ENCODE peak calls at places on chromosomes 12 and 14, in nine cellular contexts. F is WTC11; N is stimulated activated CD4-positive, alpha-beta T cell treated with anti-CD3 and anti-CD28 coated beads, TNF-alpha, amount 100 ng/mL, for 48 hours; P is ELR; U is aorta; A is ureter; W is ELF-1; O is A172; D is activated CD4-positive, alpha-beta T cell treated with anti-CD3 and anti-CD28 coated beads, Interleukin-2, amount 10 ng/mL, durations not matched to agents 7 days and 5 days. B is an unnamed sample.

GRCh38 chr14:32896979-32897723 is 41.5 kb upstream of the NPAS3 start:
- DNase-seq in D (no peak), O (peak; percentile 53), F (no peak), A (no peak), P (peak; percentile 43), N (no peak), U (no peak), W (no peak), B (no peak)

GRCh38 chr12:124463341-124463861 is 104.0 kb downstream of the NCOR2 start:
- DNase-seq in P (no peak), U (no peak), N (no peak), D (no peak), F (no peak), W (peak; percentile 72), O (no peak), A (no peak), B (peak; percentile 57)

GRCh38 chr12:52120951-52121847 is 41.7 kb downstream of the SMIM41 start:
- DNase-seq in O (no peak), F (no peak), U (no peak), P (peak; percentile 56), N (no peak), W (no peak), A (no peak), D (no peak), B (no peak)

GRCh38 chr14:54478621-54479215 is 10.1 kb downstream of the GMFB start:
- DNase-seq in P (no peak), O (no peak), N (no peak), A (no peak), U (no peak), F (no peak), D (no peak), W (peak; percentile 24), B (no peak)

GRCh38 chr14:89184952-89185351 is 232.1 kb downstream of the FOXN3 start:
- DNase-seq in D (no peak), F (no peak), P (no peak), O (no peak), W (no peak), A (no peak), U (no peak), N (no peak), B (no peak)

GRCh38 chr12:46472893-46473633 is 100.5 kb upstream of the SLC38A2 start:
- DNase-seq in A (no peak), U (no peak), F (no peak), N (no peak), P (peak; percentile 72), O (peak; percentile 68), D (no peak), W (no peak), B (no peak)

GRCh38 chr14:89486961-89487360 is 69.9 kb upstream of the FOXN3 start:
- DNase-seq in N (no peak), D (no peak), O (no peak), P (no peak), U (no peak), F (no peak), W (no peak), A (no peak), B (no peak)

GRCh38 chr14:62655161-62655560 is 390.1 kb downstream of the KCNH5 start:
- DNase-seq in W (no peak), N (no peak), U (no peak), F (no peak), A (no peak), O (no peak), P (no peak), D (no peak), B (no peak)

GRCh38 chr14:85607571-85608219 is 77.8 kb downstream of the FLRT2 start:
- DNase-seq in W (no peak), F (no peak), P (peak; percentile 97), O (peak; percentile 8), N (no peak), U (no peak), A (no peak), D (no peak), B (no peak)

GRCh38 chr14:74608959-74609611 is 3.0 kb downstream of the LTBP2 start:
- DNase-seq in N (peak; percentile 74), F (peak; percentile 93), P (peak; percentile 89), U (peak; percentile 92), D (peak; percentile 88), W (peak; percentile 92), O (peak; percentile 72), A (peak; percentile 86), B (peak; percentile 69)

GRCh38 chr14:94079891-94080605 is 954 bp downstream of the DDX24 start:
- DNase-seq in F (no peak), U (no peak), D (no peak), P (no peak), N (no peak), W (no peak), O (no peak), A (no peak), B (no peak)